ENCODE peak calls at places on chromosomes 16 and 17, in six cellular contexts. C, H, I, S, F and N are unnamed samples.

GRCh38 chr16:5604770-5605169 is 507.2 kb upstream of the EEF2KMT start:
- DNase-seq in C (no peak), H (no peak), I (no peak), S (no peak), F (no peak), N (peak; percentile 59)

GRCh38 chr17:59377410-59377809 is 46.0 kb downstream of the YPEL2 start:
- DNase-seq in C (peak; percentile 84), H (no peak), I (no peak), S (no peak), F (no peak), N (no peak)

GRCh38 chr16:48365030-48365600 is 20.1 kb downstream of the SIAH1 start:
- DNase-seq in C (no peak), H (no peak), I (no peak), S (no peak), F (no peak), N (peak; percentile 39)

GRCh38 chr16:10988164-10988803 is 43.9 kb downstream of the CLEC16A start:
- DNase-seq in C (no peak), H (no peak), I (no peak), S (peak; percentile 68), F (no peak), N (peak; percentile 35)

GRCh38 chr17:7982171-7982570 is 20.2 kb upstream of the GUCY2D start:
- DNase-seq in C (no peak), H (no peak), I (peak; percentile 59), S (no peak), F (peak; percentile 79), N (no peak)

GRCh38 chr17:76238847-76239537 is 1.3 kb downstream of the RNF157 start:
- DNase-seq in C (no peak), H (no peak), I (no peak), S (no peak), F (no peak), N (no peak)

GRCh38 chr17:71681427-71682173 is 439.2 kb upstream of the SOX9 start:
- DNase-seq in C (no peak), H (no peak), I (no peak), S (no peak), F (no peak), N (no peak)

GRCh38 chr16:89072216-89073130 is 21.2 kb upstream of the ACSF3 start:
- DNase-seq in C (peak; percentile 58), H (no peak), I (peak; percentile 50), S (no peak), F (peak; percentile 12), N (no peak)

GRCh38 chr16:10584956-10585561 is 4.7 kb upstream of the EMP2 start:
- DNase-seq in C (no peak), H (no peak), I (peak; percentile 72), S (no peak), F (no peak), N (no peak)

GRCh38 chr16:53090271-53090590 is 35.4 kb downstream of the CHD9 start:
- DNase-seq in C (no peak), H (no peak), I (no peak), S (no peak), F (no peak), N (no peak)

GRCh38 chr16:52611817-52612673 is 65.1 kb upstream of the TOX3 start:
- DNase-seq in C (peak; percentile 52), H (no peak), I (no peak), S (no peak), F (no peak), N (no peak)

GRCh38 chr16:61576476-61576875 is 459.8 kb downstream of the CDH8 start:
- DNase-seq in C (no peak), H (no peak), I (no peak), S (no peak), F (no peak), N (no peak)

GRCh38 chr17:33120103-33120502 is 128.5 kb downstream of the SPACA3 start:
- DNase-seq in C (peak; percentile 18), H (no peak), I (no peak), S (no peak), F (no peak), N (no peak)

GRCh38 chr17:78356163-78356713 is 3.6 kb downstream of the SOCS3 start:
- DNase-seq in C (no peak), H (peak; percentile 97), I (peak; percentile 44), S (peak; percentile 86), F (peak; percentile 98), N (peak; percentile 73)

GRCh38 chr16:56109205-56109604 is 82.1 kb upstream of the GNAO1 start:
- DNase-seq in C (no peak), H (no peak), I (no peak), S (no peak), F (no peak), N (no peak)

GRCh38 chr16:48892884-48893283 is 282.9 kb upstream of the N4BP1 start:
- DNase-seq in C (no peak), H (no peak), I (no peak), S (no peak), F (no peak), N (peak; percentile 26)